ENCODE peak calls at places on chromosomes 13 and 19, in four cellular contexts. V is Right ventricle myocardium superior; H is left lung; U is stimulated activated CD8-positive, alpha-beta memory T cell treated with anti-CD3 and anti-CD28 coated beads, Interleukin-15, amount 100 ng/mL, for 4 hours. Z is an unnamed sample.

GRCh38 chr13:19680751-19681150 is 47.3 kb downstream of the MPHOSPH8 start:
- DNase-seq in V (no peak), H (no peak), U (no peak), Z (no peak)

GRCh38 chr13:61188057-61188456 is 227.6 kb downstream of the PCDH20 start:
- DNase-seq in V (no peak), H (no peak), U (no peak), Z (no peak)

GRCh38 chr19:612941-613340 is 20.4 kb downstream of the POLRMT start:
- DNase-seq in V (no peak), H (no peak), U (no peak), Z (no peak)

GRCh38 chr13:81138353-81138995 is 797.5 kb upstream of the SPRY2 start:
- DNase-seq in V (no peak), H (no peak), U (no peak), Z (no peak)

GRCh38 chr13:20412761-20413355 is 112.8 kb downstream of the CRYL1 start:
- DNase-seq in V (no peak), H (no peak), U (no peak), Z (no peak)

GRCh38 chr13:59300347-59301165 is 863.2 kb downstream of the DIAPH3 start:
- DNase-seq in V (no peak), H (no peak), U (no peak), Z (no peak)

GRCh38 chr13:100611678-100612492 is 23.3 kb upstream of the GGACT start:
- DNase-seq in V (no peak), H (no peak), U (no peak), Z (no peak)

GRCh38 chr13:108194435-108194936 is 20.9 kb downstream of the LIG4 start:
- DNase-seq in V (no peak), H (no peak), U (no peak), Z (no peak)

GRCh38 chr13:48156466-48156865 is 61.6 kb upstream of the MED4 start:
- DNase-seq in V (peak; percentile 54), H (peak; percentile 48), U (peak; percentile 62), Z (no peak)

GRCh38 chr13:44184740-44185139 is 188.9 kb upstream of the SERP2 start:
- DNase-seq in V (no peak), H (no peak), U (no peak), Z (no peak)

GRCh38 chr19:8158411-8159074 is 9.2 kb upstream of the FBN3 start:
- DNase-seq in V (no peak), H (no peak), U (peak; percentile 24), Z (no peak)

GRCh38 chr19:46082728-46083050 is 41.8 kb downstream of the IGFL3 start:
- DNase-seq in V (no peak), H (no peak), U (no peak), Z (no peak)

GRCh38 chr19:44164327-44164672 is 600 bp upstream of the ZNF226 start:
- DNase-seq in V (no peak), H (no peak), U (no peak), Z (no peak)

GRCh38 chr19:2039082-2039958 is 11.7 kb downstream of the MKNK2 start:
- DNase-seq in V (peak; percentile 60), H (no peak), U (no peak), Z (no peak)

GRCh38 chr13:100566543-100566942 is 22.0 kb downstream of the GGACT start:
- DNase-seq in V (no peak), H (no peak), U (no peak), Z (no peak)

GRCh38 chr19:16825312-16826168 is 3.7 kb upstream of the SIN3B start:
- DNase-seq in V (peak; percentile 62), H (peak; percentile 43), U (no peak), Z (no peak)

GRCh38 chr13:19810996-19811881 is 28.5 kb upstream of the PSPC1 start:
- DNase-seq in V (no peak), H (no peak), U (no peak), Z (no peak)

GRCh38 chr19:7738023-7738422 is 6.1 kb upstream of the CLEC4G start:
- DNase-seq in V (no peak), H (no peak), U (no peak), Z (no peak)

GRCh38 chr13:114313061-114313860 is 1.0 kb upstream of the CHAMP1 start:
- DNase-seq in V (no peak), H (no peak), U (no peak), Z (no peak)

GRCh38 chr13:21079761-21080730 is 18.7 kb upstream of the LATS2 start:
- DNase-seq in V (no peak), H (no peak), U (no peak), Z (no peak)

GRCh38 chr13:92136449-92137180 is 738.2 kb downstream of the GPC5 start:
- DNase-seq in V (no peak), H (no peak), U (no peak), Z (no peak)

GRCh38 chr19:12834976-12835757 is 788 bp upstream of the RTBDN start:
- DNase-seq in V (no peak), H (no peak), U (no peak), Z (no peak)

GRCh38 chr13:29684441-29684840 is 89.0 kb upstream of the SLC7A1 start:
- DNase-seq in V (no peak), H (no peak), U (no peak), Z (no peak)

GRCh38 chr19:15871570-15871969 is 26.3 kb downstream of the CYP4F2 start:
- DNase-seq in V (no peak), H (no peak), U (no peak), Z (no peak)

GRCh38 chr13:46172531-46172991 is 9.4 kb downstream of the LCP1 start:
- DNase-seq in V (no peak), H (no peak), U (no peak), Z (no peak)